ENCODE peak calls at places on chromosome 2, in eight cellular contexts. E is sigmoid colon, F is upper lobe of left lung, H is stomach, L is GM12878, A is H1, S is suprapubic skin, U is A549. N is an unnamed sample. For H3K4me1, the result is how much of the 10 kb centered on the place peaks cover.

GRCh38 chr2:119480718-119481142 is 43.6 kb downstream of the SCTR start:
- DNase-seq in A (no peak), L (no peak), S (no peak), U (no peak), H (peak), E (no peak), F (no peak), N (no peak)

GRCh38 chr2:134550566-134551164 is 168.1 kb downstream of the TMEM163 start:
- DNase-seq in L (no peak), E (no peak), U (no peak), A (no peak), S (no peak), F (no peak), H (no peak), N (no peak)

GRCh38 chr2:176669398-176670174 is 400.3 kb downstream of the MTX2 start:
- DNase-seq in E (no peak), L (peak), U (no peak), F (no peak), S (no peak), A (no peak), H (no peak), N (no peak)

GRCh38 chr2:85811173-85811849 is 57.5 kb downstream of the ATOH8 start:
- DNase-seq in S (peak), E (no peak), F (peak), U (no peak), A (no peak), H (peak), L (no peak), N (peak)

GRCh38 chr2:3169106-3169870 is 208.3 kb downstream of the EIPR1 start:
- DNase-seq in L (no peak), U (no peak), S (peak), H (no peak), A (no peak), F (no peak), E (peak), N (peak)

GRCh38 chr2:151862688-151863087 is 34.5 kb upstream of the ARL5A start:
- DNase-seq in L (peak), S (no peak), E (no peak), A (no peak), U (no peak), F (no peak), H (no peak), N (no peak)

GRCh38 chr2:69770193-69770702 is 28.3 kb downstream of the ANXA4 start:
- DNase-seq in A (no peak), S (no peak), E (no peak), H (no peak), U (peak), F (peak), L (no peak), N (peak)

GRCh38 chr2:130819915-130820861 is 16.5 kb upstream of the ARHGEF4 start:
- DNase-seq in A (no peak), U (no peak), S (no peak), E (peak), F (no peak), H (no peak), L (no peak), N (no peak)

GRCh38 chr2:237723613-237724012 is 75.0 kb upstream of the RBM44 start:
- DNase-seq in S (no peak), E (peak), A (no peak), H (peak), U (peak), F (no peak), L (no peak), N (peak)

GRCh38 chr2:223549215-223549614 is 52.9 kb downstream of the SCG2 start:
- DNase-seq in E (no peak), L (no peak), S (no peak), A (no peak), H (no peak), U (peak), F (no peak), N (no peak)

GRCh38 chr2:16167471-16168426 is 227.4 kb downstream of the MYCN start:
- DNase-seq in S (no peak), U (no peak), L (no peak), E (no peak), A (no peak), H (no peak), F (no peak), N (no peak)

GRCh38 chr2:187453078-187453641 is 5.1 kb upstream of the CALCRL start:
- DNase-seq in S (no peak), L (no peak), E (no peak), A (no peak), F (no peak), H (no peak), U (peak), N (no peak)

GRCh38 chr2:46135936-46136335 is 161.3 kb upstream of the EPAS1 start:
- DNase-seq in H (no peak), E (no peak), F (no peak), L (no peak), S (no peak), A (no peak), U (no peak), N (no peak)

GRCh38 chr2:230885467-230886130 is 20.9 kb downstream of the ITM2C start:
- DNase-seq in F (no peak), A (no peak), H (no peak), E (no peak), L (no peak), U (no peak), S (no peak), N (no peak)

GRCh38 chr2:217409939-217410820 is 550.3 kb upstream of the TNP1 start:
- DNase-seq in A (no peak), S (no peak), F (no peak), H (no peak), L (no peak), U (no peak), E (no peak), N (no peak)

GRCh38 chr2:170052151-170052550 is 125.8 kb upstream of the MYO3B start:
- DNase-seq in H (no peak), U (no peak), A (no peak), E (no peak), L (no peak), S (no peak), F (no peak), N (no peak)

GRCh38 chr2:220152281-220152680 is 524.9 kb downstream of the SLC4A3 start:
- DNase-seq in U (no peak), S (no peak), E (no peak), F (no peak), L (no peak), H (no peak), A (no peak), N (no peak)

GRCh38 chr2:126864861-126865260 is 33.8 kb upstream of the TEX51 start:
- DNase-seq in S (peak), A (no peak), L (no peak), E (no peak), F (no peak), H (no peak), U (peak), N (no peak)

GRCh38 chr2:217632036-217632435 is 370.8 kb downstream of the TNS1 start:
- DNase-seq in F (no peak), S (no peak), U (no peak), L (no peak), H (no peak), A (no peak), E (peak), N (peak)

GRCh38 chr2:176999331-176999730 is 213.3 kb upstream of the HNRNPA3 start:
- DNase-seq in H (no peak), A (no peak), S (no peak), F (no peak), L (peak), E (no peak), U (no peak), N (no peak)

GRCh38 chr2:216516730-216517350 is 18.2 kb downstream of the RPL37A start:
- DNase-seq in L (no peak), H (no peak), S (no peak), F (no peak), U (peak), E (no peak), A (no peak), N (no peak)

GRCh38 chr2:190838492-190838910 is 42.1 kb upstream of the GLS start:
- DNase-seq in E (no peak), S (no peak), U (peak), H (no peak), F (no peak), L (no peak), A (no peak), N (no peak)

GRCh38 chr2:215758691-215759090 is 254.7 kb downstream of the MREG start:
- DNase-seq in L (no peak), U (no peak), A (no peak), H (no peak), E (no peak), F (no peak), S (no peak), N (no peak)

GRCh38 chr2:91442246-91442905 is 2750.9 kb downstream of the RPIA start:
- DNase-seq in E (peak), U (no peak), S (peak), L (no peak), F (no peak), H (peak), A (no peak), N (no peak)

GRCh38 chr2:163734401-163734800 is 1.4 kb downstream of the FIGN start:
- DNase-seq in U (no peak), F (no peak), S (no peak), H (no peak), L (no peak), E (no peak), A (no peak), N (no peak)

GRCh38 chr2:221460136-221460535 is 112.0 kb downstream of the EPHA4 start:
- DNase-seq in L (no peak), U (no peak), S (no peak), E (no peak), F (no peak), A (no peak), H (no peak), N (no peak)

GRCh38 chr2:73091696-73092095 is 20.2 kb upstream of the SFXN5 start:
- DNase-seq in L (no peak), S (no peak), U (no peak), E (no peak), A (no peak), H (no peak), F (no peak), N (no peak)

GRCh38 chr2:216274194-216274593 is 98.1 kb downstream of the MARCHF4 start:
- DNase-seq in U (no peak), L (no peak), E (no peak), F (no peak), S (no peak), A (no peak), H (no peak), N (no peak)

GRCh38 chr2:109472331-109473005 is 141.3 kb downstream of the SEPTIN10 start:
- DNase-seq in U (no peak), E (no peak), H (no peak), A (no peak), S (no peak), L (no peak), F (no peak), N (no peak)

GRCh38 chr2:118145806-118146205 is 57.5 kb downstream of the INSIG2 start:
- DNase-seq in E (no peak), S (no peak), F (no peak), A (no peak), L (no peak), U (no peak), H (no peak), N (no peak)
- H3K4me3 ChIP-seq in E (no peak), S (no peak), F (no peak), A (no peak), L (no peak), U (no peak), H (no peak), N (no peak)

GRCh38 chr2:198662916-198663315 is 794.8 kb downstream of the SATB2 start:
- DNase-seq in F (no peak), E (no peak), L (no peak), H (no peak), A (no peak), S (no peak), U (no peak), N (no peak)

GRCh38 chr2:198659471-198659870 is 798.3 kb downstream of the SATB2 start:
- DNase-seq in L (no peak), S (no peak), A (no peak), H (no peak), F (no peak), E (no peak), U (no peak), N (no peak)

GRCh38 chr2:198656869-198657268 is 800.9 kb downstream of the SATB2 start:
- DNase-seq in S (no peak), H (no peak), A (no peak), L (no peak), U (no peak), E (no peak), F (no peak), N (no peak)

GRCh38 chr2:198660491-198660890 is 797.2 kb downstream of the SATB2 start:
- DNase-seq in E (no peak), A (no peak), U (no peak), F (no peak), L (no peak), S (no peak), H (no peak), N (no peak)

DNA sequence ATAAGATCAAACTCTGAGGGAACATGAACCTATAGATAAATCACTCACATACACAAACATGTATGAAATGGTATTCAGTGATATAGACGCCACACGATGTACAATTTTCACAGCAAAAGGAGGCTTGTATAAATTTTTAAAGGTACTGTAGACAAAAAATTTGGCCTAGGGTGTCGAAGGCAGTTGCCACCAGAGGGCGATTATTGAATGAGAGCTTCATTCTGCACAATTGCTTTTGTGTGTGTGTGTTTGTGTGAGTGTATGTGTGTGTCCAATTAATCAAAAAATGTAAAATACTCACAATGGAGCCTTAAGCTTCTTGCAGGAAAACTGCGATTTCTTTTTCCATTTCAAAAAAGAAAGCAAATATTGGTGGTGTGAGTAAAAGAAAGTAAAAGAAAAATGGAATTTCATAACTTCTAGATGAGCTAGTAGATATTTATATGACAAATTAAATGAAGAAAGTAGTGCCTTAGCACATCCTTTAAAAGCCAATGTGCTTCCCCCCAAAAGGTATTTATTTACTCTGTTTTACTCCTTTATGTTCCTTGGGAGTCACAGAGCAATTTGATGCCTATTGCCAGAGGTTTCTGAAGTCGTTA is 800.1 kb downstream of the SATB2 start:
- DNase-seq in A (no peak), H (no peak), E (no peak), U (peak), L (no peak), F (no peak), S (no peak), N (peak)
- TF ChIP-seq EP300 in A (no peak), H (no peak), E (no peak), U (no peak), L (no peak), F (no peak), S (no peak), N (no peak)

GRCh38 chr2:239288237-239288636 is 112.6 kb downstream of the HDAC4 start:
- DNase-seq in L (no peak), A (no peak), S (no peak), E (no peak), H (no peak), U (no peak), F (no peak), N (no peak)

GRCh38 chr2:239288951-239289481 is 111.8 kb downstream of the HDAC4 start:
- DNase-seq in S (peak), E (peak), F (no peak), A (no peak), H (no peak), U (no peak), L (peak), N (peak)

GRCh38 chr2:239285932-239286230 is 114.9 kb downstream of the HDAC4 start:
- DNase-seq in A (no peak), H (no peak), U (no peak), E (no peak), F (no peak), S (no peak), L (no peak), N (no peak)

GRCh38 chr2:239286901-239287300 is 113.9 kb downstream of the HDAC4 start:
- DNase-seq in U (no peak), F (no peak), L (no peak), S (no peak), A (no peak), H (no peak), E (peak), N (peak)

GRCh38 chr2:239287461-239287860 is 113.4 kb downstream of the HDAC4 start:
- DNase-seq in A (no peak), H (no peak), L (no peak), E (peak), F (no peak), U (no peak), S (no peak), N (no peak)
- H3K4me1 ChIP-seq in A (under half), H (under half), L (under half), E (under half), F (under half), U (under half), S (under half), N (half or more)

DNA sequence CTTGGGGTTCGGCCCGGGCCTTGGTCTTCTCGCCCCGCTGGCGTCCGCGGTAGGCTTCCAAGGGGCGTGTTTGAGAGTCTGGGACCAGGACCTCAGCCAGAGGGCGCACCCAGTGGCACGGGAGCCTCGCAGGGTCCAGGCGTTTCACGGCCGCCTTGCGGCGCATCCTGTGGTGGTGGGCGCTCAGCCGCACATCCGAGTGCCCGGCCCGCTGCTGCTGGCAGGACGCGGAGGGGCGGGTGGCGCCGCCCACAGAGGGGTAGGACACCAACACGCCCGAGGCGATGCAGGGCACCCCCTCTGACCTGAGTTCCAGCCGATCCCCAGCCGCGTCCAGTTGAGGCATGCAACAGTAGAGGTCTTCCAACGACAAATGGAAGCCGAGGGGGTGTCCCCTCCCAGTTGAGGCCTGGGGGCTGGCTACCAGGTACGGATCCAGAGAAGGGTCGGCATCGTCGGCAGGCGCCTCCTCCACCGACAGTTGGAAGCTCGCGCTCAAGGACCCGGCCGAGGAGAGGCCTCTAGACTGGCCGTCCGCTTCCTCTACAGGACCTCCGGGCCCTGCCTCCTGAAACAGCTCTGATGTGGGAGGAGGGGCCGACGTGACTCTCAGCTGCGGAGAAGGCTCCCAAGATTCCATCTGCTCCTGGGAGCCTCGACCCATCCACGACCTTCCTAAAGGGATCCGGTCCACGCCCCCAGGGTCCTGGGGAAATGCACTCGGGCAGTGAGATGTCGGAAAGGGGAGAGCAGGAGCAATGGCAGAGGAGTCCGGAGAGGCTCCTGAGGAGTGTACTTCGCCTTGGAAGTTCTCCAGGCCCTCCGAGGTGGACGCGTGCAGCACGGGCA is 6.3 kb downstream of the C2orf81 start:
- DNase-seq in S (peak), A (no peak), E (peak), F (peak), H (peak), U (no peak), L (no peak), N (peak)
- H3K4me3 ChIP-seq in S (peak), A (no peak), E (peak), F (peak), H (peak), U (no peak), L (peak), N (peak)